ENCODE peak calls at places on chromosomes 2 and 18, in seven cellular contexts. J, T, H, Z, V, A and B are unnamed samples.

GRCh38 chr2:180520206-180520605 is 460.2 kb upstream of the UBE2E3 start:
- DNase-seq in V (no peak), J (peak), T (peak), H (no peak), A (peak), Z (peak), B (peak)

GRCh38 chr2:3377279-3377611 is 373 bp downstream of the EIPR1 start:
- DNase-seq in Z (peak), H (no peak), A (peak), V (no peak), T (peak), J (peak), B (peak)

GRCh38 chr18:79866889-79867574 is 69.3 kb downstream of the KCNG2 start:
- DNase-seq in Z (peak), A (peak), J (peak), T (no peak), V (peak), H (no peak), B (peak)

GRCh38 chr18:58581265-58581664 is 47.6 kb downstream of the ALPK2 start:
- DNase-seq in V (no peak), Z (peak), H (no peak), A (peak), J (peak), T (peak), B (peak)

GRCh38 chr2:7671312-7671711 is 754.1 kb downstream of the RNF144A start:
- DNase-seq in Z (no peak), H (peak), V (peak), T (no peak), A (no peak), J (no peak), B (no peak)

GRCh38 chr2:144324446-144325045 is 195.4 kb downstream of the ZEB2 start:
- DNase-seq in H (no peak), A (no peak), T (no peak), V (no peak), J (peak), Z (no peak), B (no peak)

GRCh38 chr2:100571668-100572067 is 8.9 kb downstream of the PDCL3 start:
- DNase-seq in A (no peak), H (no peak), Z (no peak), T (no peak), V (no peak), J (no peak), B (no peak)

GRCh38 chr2:211281430-211282073 is 725.2 kb downstream of the CPS1 start:
- DNase-seq in T (no peak), V (no peak), A (no peak), H (no peak), J (peak), Z (no peak), B (no peak)

GRCh38 chr2:96110621-96111256 is 5.6 kb downstream of the ADRA2B start:
- DNase-seq in T (no peak), V (no peak), Z (no peak), A (no peak), J (no peak), H (no peak), B (no peak)

GRCh38 chr18:22318745-22319407 is 98.8 kb downstream of the CTAGE1 start:
- DNase-seq in J (peak), H (no peak), T (no peak), Z (no peak), V (no peak), A (peak), B (peak)

GRCh38 chr2:2763351-2763997 is 432.4 kb upstream of the MYT1L start:
- DNase-seq in Z (no peak), H (no peak), T (no peak), V (no peak), J (no peak), A (no peak), B (no peak)

GRCh38 chr2:142920579-142920978 is 43.1 kb downstream of the KYNU start:
- DNase-seq in H (no peak), T (no peak), V (no peak), Z (no peak), J (peak), A (no peak), B (no peak)

GRCh38 chr2:239809391-239809790 is 215.8 kb downstream of the NDUFA10 start:
- DNase-seq in Z (no peak), V (peak), A (no peak), T (no peak), J (no peak), H (peak), B (no peak)

GRCh38 chr2:177405029-177405692 is 12.6 kb downstream of the AGPS start:
- DNase-seq in J (peak), V (no peak), A (no peak), H (no peak), T (no peak), Z (no peak), B (no peak)

GRCh38 chr2:134772493-134773169 is 53.8 kb upstream of the TMEM163 start:
- DNase-seq in V (no peak), J (peak), H (no peak), Z (no peak), T (no peak), A (no peak), B (no peak)

GRCh38 chr18:33802955-33803354 is 224.9 kb downstream of the ASXL3 start:
- DNase-seq in A (no peak), J (no peak), H (no peak), V (no peak), T (no peak), Z (no peak), B (no peak)

GRCh38 chr2:202064206-202064880 is 8.7 kb upstream of the KIAA2012 start:
- DNase-seq in H (no peak), Z (peak), J (peak), T (no peak), V (no peak), A (peak), B (peak)

GRCh38 chr2:202061695-202062094 is 11.4 kb upstream of the KIAA2012 start:
- DNase-seq in T (no peak), H (no peak), Z (peak), J (no peak), A (no peak), V (no peak), B (no peak)

GRCh38 chr2:202064881-202065230 is 8.2 kb upstream of the KIAA2012 start:
- DNase-seq in H (no peak), A (no peak), T (no peak), J (no peak), Z (no peak), V (no peak), B (no peak)

GRCh38 chr2:202056611-202057010 is 16.4 kb upstream of the KIAA2012 start:
- DNase-seq in T (no peak), A (peak), Z (peak), H (no peak), J (peak), V (no peak), B (peak)

GRCh38 chr2:202060218-202060617 is 12.8 kb upstream of the KIAA2012 start:
- DNase-seq in V (no peak), J (peak), T (no peak), H (no peak), A (no peak), Z (no peak), B (no peak)
- TF ChIP-seq CTCF in V (no peak), J (peak), T (peak), H (no peak), A (peak), Z (peak), B (peak)

GRCh38 chr18:54829856-54830255 is 1.6 kb downstream of the RAB27B start:
- DNase-seq in H (no peak), T (no peak), J (peak), V (no peak), Z (no peak), A (no peak), B (no peak)

GRCh38 chr18:54828290-54828871 is at the start of gene RAB27B:
- DNase-seq in Z (peak), J (peak), H (peak), A (peak), V (peak), T (peak), B (peak)

GRCh38 chr18:54830260-54830659 is 2.0 kb downstream of the RAB27B start:
- DNase-seq in Z (no peak), V (no peak), J (peak), T (no peak), H (no peak), A (peak), B (peak)

GRCh38 chr18:54825626-54826344 is 2.5 kb upstream of the RAB27B start:
- DNase-seq in A (no peak), T (no peak), J (no peak), Z (no peak), V (no peak), H (no peak), B (no peak)

GRCh38 chr18:54828986-54829385 is 709 bp downstream of the RAB27B start:
- DNase-seq in Z (no peak), J (no peak), A (no peak), V (no peak), T (no peak), H (no peak), B (peak)
- H3K4me3 ChIP-seq in Z (peak), J (peak), A (peak), V (peak), T (peak), H (peak), B (peak)

GRCh38 chr2:50401772-50402653 is 629.9 kb downstream of the NRXN1 start:
- DNase-seq in H (no peak), Z (peak), A (peak), J (peak), T (peak), V (peak), B (peak)
- TF ChIP-seq CTCF in H (peak), Z (peak), A (peak), J (peak), T (peak), V (peak), B (peak)

DNA sequence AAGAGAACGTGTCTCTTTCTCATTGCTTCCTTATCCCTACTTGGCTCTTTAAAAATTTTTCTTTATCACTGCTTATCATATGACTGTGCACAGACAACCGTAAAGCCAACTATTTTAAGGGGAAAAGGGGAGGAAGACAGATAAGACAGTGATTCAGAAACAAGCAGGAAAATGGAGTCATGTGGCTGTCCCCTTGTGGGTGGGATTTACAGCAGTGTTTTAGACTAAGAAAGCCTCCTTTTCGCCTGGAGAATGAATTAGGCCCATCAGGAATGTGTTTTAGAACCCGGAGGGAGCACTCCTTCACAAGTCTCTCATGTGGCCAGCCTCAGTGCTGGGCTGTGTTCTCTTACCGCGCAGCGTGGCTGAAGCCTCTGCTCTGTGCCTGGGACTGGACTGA is 17.6 kb downstream of the PRKCE start:
- DNase-seq in J (no peak), Z (no peak), A (peak), T (no peak), V (no peak), H (no peak), B (peak)
- H3K4me3 ChIP-seq in J (no peak), Z (no peak), A (no peak), T (no peak), V (no peak), H (no peak), B (no peak)

GRCh38 chr2:169065864-169066507 is 3.4 kb upstream of the DHRS9 start:
- DNase-seq in H (no peak), T (no peak), Z (no peak), A (no peak), V (no peak), J (no peak), B (peak)
- TF ChIP-seq CTCF in H (no peak), T (no peak), Z (no peak), A (no peak), V (no peak), J (no peak), B (no peak)

GRCh38 chr2:201888476-201888875 is 82.1 kb downstream of the CDK15 start:
- DNase-seq in Z (no peak), H (no peak), T (no peak), A (no peak), J (no peak), V (no peak), B (no peak)
- H3K4me3 ChIP-seq in Z (no peak), H (peak), T (no peak), A (no peak), J (no peak), V (peak), B (no peak)

DNA sequence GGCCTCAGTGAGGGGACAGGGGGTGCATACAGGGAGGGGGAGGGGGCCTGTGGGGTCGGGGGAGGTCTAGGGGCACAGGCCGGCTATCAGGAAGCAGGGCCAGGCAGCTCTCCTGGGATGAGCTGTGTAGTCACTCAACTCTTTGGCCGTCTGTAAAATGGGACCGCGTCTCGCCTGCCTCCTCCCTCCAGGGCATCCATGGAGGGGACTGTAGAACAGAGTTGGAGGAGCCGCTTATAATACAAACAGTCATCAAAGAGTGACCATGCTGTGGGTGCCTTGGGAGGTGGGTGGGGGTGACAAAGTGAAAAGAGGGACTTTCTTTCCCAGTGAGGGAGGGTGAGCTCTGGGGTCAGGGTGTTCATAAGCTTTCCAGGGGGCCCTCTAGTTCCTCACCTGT is 169.6 kb upstream of the HAAO start:
- DNase-seq in Z (no peak), J (no peak), V (no peak), H (peak), T (no peak), A (no peak), B (no peak)
- TF ChIP-seq CTCF in Z (no peak), J (no peak), V (no peak), H (no peak), T (no peak), A (no peak), B (no peak)

GRCh38 chr18:48408111-48408726 is 964 bp downstream of the ZBTB7C start:
- DNase-seq in J (no peak), H (peak), A (no peak), Z (no peak), T (no peak), V (peak), B (no peak)
- H3K4me3 ChIP-seq in J (peak), H (peak), A (no peak), Z (peak), T (no peak), V (peak), B (no peak)

GRCh38 chr2:31140151-31140550 is 1.9 kb upstream of the GALNT14 start:
- DNase-seq in H (no peak), T (no peak), Z (no peak), V (no peak), J (no peak), A (no peak), B (no peak)
- TF ChIP-seq CTCF in H (no peak), T (no peak), Z (no peak), V (no peak), J (no peak), A (no peak), B (no peak)

GRCh38 chr2:241613018-241613780 is 23.8 kb downstream of the THAP4 start:
- DNase-seq in V (no peak), Z (no peak), T (no peak), H (no peak), J (no peak), A (peak), B (peak)

GRCh38 chr2:241608881-241609280 is 28.1 kb downstream of the THAP4 start:
- DNase-seq in Z (no peak), T (no peak), J (no peak), H (no peak), A (no peak), V (no peak), B (no peak)

GRCh38 chr2:241609859-241610793 is 26.8 kb downstream of the THAP4 start:
- DNase-seq in Z (no peak), A (peak), J (no peak), H (peak), V (peak), T (no peak), B (peak)

GRCh38 chr2:241612156-241613017 is 24.6 kb downstream of the THAP4 start:
- DNase-seq in J (no peak), V (no peak), H (no peak), A (no peak), T (no peak), Z (no peak), B (no peak)

DNA sequence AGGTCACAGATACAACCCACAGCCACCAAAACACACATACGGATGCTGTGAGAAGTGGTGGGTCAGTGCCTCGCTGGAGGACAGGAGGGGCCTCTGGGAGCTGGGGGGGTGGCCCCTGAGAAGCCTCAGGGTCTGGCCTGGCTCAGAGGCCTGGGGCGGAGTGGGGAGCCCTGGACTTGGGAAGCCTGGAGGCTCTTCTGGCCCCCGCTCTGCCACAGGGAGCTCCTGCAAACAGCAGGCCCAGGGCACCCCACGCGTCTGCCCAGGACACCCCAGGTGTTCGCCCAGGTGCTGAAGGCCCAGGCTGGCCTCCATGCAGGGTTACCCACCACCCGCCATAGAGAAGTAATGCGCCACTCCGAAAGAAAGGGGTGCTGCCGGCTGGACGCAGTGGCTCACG is 25.9 kb downstream of the THAP4 start:
- DNase-seq in H (no peak), A (no peak), T (no peak), J (no peak), V (no peak), Z (no peak), B (no peak)
- H3K4me3 ChIP-seq in H (no peak), A (no peak), T (no peak), J (no peak), V (no peak), Z (no peak), B (no peak)